ENCODE peak calls at places on chromosomes 2 and 18, in four cellular contexts. One of them, this sample, is unnamed.
A peak's percentile ranks its signal among the peaks of the same experiment; 100 is the strongest.

GRCh38 chr2:240560480-240561324 is 545 bp downstream of the DUSP28 start:
- DNase-seq in PC-3: peak; percentile 96
- DNase-seq in HCT116: peak; percentile 95
- DNase-seq in GM23248: peak; percentile 100
- DNase-seq in this sample: peak; percentile 100

GRCh38 chr2:37324786-37325624 is at the start of gene PRKD3:
- DNase-seq in PC-3: peak; percentile 69
- DNase-seq in HCT116: peak; percentile 18
- DNase-seq in GM23248: peak; percentile 70
- DNase-seq in this sample: no peak

GRCh38 chr2:47907097-47907781 is 941 bp upstream of the FBXO11 start:
- DNase-seq in PC-3: peak; percentile 15
- DNase-seq in HCT116: no peak
- DNase-seq in GM23248: peak; percentile 45
- DNase-seq in this sample: peak; percentile 20

GRCh38 chr2:111659361-111660281 is 224.4 kb downstream of the ANAPC1 start:
- DNase-seq in PC-3: peak; percentile 94
- DNase-seq in HCT116: peak; percentile 48
- DNase-seq in GM23248: peak; percentile 92
- DNase-seq in this sample: no peak

GRCh38 chr2:9247786-9248185 is 41.2 kb downstream of the ASAP2 start:
- DNase-seq in PC-3: no peak
- DNase-seq in HCT116: no peak
- DNase-seq in GM23248: no peak
- DNase-seq in this sample: no peak

GRCh38 chr18:66826211-66826610 is 222.3 kb upstream of the CDH19 start:
- DNase-seq in PC-3: no peak
- DNase-seq in HCT116: no peak
- DNase-seq in GM23248: no peak
- DNase-seq in this sample: no peak

GRCh38 chr2:101205521-101205998 is 47.1 kb upstream of the CNOT11 start:
- DNase-seq in PC-3: peak; percentile 84
- DNase-seq in HCT116: peak; percentile 91
- DNase-seq in GM23248: peak; percentile 92
- DNase-seq in this sample: peak; percentile 70

GRCh38 chr2:47089083-47089464 is 66.0 kb downstream of the STPG4 start:
- DNase-seq in PC-3: peak; percentile 76
- DNase-seq in HCT116: peak; percentile 39
- DNase-seq in GM23248: peak; percentile 64
- DNase-seq in this sample: no peak

GRCh38 chr2:171630812-171631626 is 56.2 kb upstream of the DYNC1I2 start:
- DNase-seq in PC-3: no peak
- DNase-seq in HCT116: peak; percentile 21
- DNase-seq in GM23248: no peak
- DNase-seq in this sample: peak; percentile 23

GRCh38 chr2:237140689-237141285 is 55.1 kb downstream of the COPS8 start:
- DNase-seq in PC-3: no peak
- DNase-seq in HCT116: no peak
- DNase-seq in GM23248: no peak
- DNase-seq in this sample: no peak

GRCh38 chr18:42064109-42064508 is 109.1 kb downstream of the PIK3C3 start:
- DNase-seq in PC-3: no peak
- DNase-seq in HCT116: no peak
- DNase-seq in GM23248: peak; percentile 47
- DNase-seq in this sample: no peak

GRCh38 chr2:128452536-128453530 is 134.2 kb upstream of the HS6ST1 start:
- DNase-seq in PC-3: no peak
- DNase-seq in HCT116: no peak
- DNase-seq in GM23248: no peak
- DNase-seq in this sample: peak; percentile 1

GRCh38 chr2:27152102-27152795 is 3.4 kb downstream of the TCF23 start:
- DNase-seq in PC-3: peak; percentile 18
- DNase-seq in HCT116: no peak
- DNase-seq in GM23248: no peak
- DNase-seq in this sample: no peak

GRCh38 chr2:223041527-223042109 is 10.4 kb upstream of the KCNE4 start:
- DNase-seq in PC-3: peak; percentile 86
- DNase-seq in HCT116: peak; percentile 71
- DNase-seq in GM23248: peak; percentile 99
- DNase-seq in this sample: no peak

GRCh38 chr2:202090530-202090929 is 17.5 kb downstream of the KIAA2012 start:
- DNase-seq in PC-3: no peak
- DNase-seq in HCT116: no peak
- DNase-seq in GM23248: no peak
- DNase-seq in this sample: no peak

GRCh38 chr18:8699948-8700347 is 5.4 kb upstream of the MTCL1 start:
- DNase-seq in PC-3: no peak
- DNase-seq in HCT116: no peak
- DNase-seq in GM23248: peak; percentile 71
- DNase-seq in this sample: no peak

GRCh38 chr2:79972661-79973060 is 331.9 kb downstream of the LRRTM1 start:
- DNase-seq in PC-3: no peak
- DNase-seq in HCT116: no peak
- DNase-seq in GM23248: no peak
- DNase-seq in this sample: no peak

GRCh38 chr2:82198809-82199492 is 1894.4 kb upstream of the LRRTM1 start:
- DNase-seq in PC-3: no peak
- DNase-seq in HCT116: no peak
- DNase-seq in GM23248: no peak
- DNase-seq in this sample: no peak

DNA sequence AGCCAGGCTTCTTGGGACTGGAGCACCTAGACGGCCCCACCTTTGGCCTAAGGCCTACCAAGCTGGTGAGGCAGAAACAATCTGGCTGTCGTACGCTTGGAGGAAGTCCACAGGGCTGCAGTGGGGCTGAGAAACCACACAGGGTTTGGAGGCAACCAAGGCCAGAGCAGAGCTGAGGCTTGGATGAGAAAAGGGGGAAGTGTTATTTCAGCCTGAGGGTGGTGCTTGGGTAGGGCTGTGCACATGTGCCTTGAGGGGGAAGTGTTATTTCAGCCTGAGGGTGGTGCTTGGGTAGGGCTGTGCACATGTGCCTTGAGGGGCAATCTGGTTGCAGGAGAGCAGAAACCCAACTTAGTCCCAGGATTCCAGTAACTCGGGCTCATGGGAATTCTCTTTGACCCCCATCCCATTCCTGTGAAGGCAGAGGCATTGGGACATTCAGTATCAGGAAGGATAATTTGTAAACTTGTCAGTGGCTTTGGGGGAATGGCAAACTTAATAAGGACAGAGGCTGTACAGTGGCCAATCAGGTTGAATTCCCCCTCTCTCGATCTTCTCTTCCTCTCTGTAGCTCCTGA is 973 bp upstream of the FBXO41 start:
- DNase-seq in PC-3: no peak
- DNase-seq in HCT116: no peak
- DNase-seq in GM23248: no peak
- DNase-seq in this sample: no peak
- H3K27ac ChIP-seq in PC-3: no peak overlapping the region
- H3K27ac ChIP-seq in HCT116: peak overlapping the region; percentile 91
- H3K27ac ChIP-seq in GM23248: no peak overlapping the region
- H3K27ac ChIP-seq in this sample: no peak overlapping the region

GRCh38 chr2:188292446-188293239 is 969 bp downstream of the GULP1 start:
- DNase-seq in PC-3: peak; percentile 86
- DNase-seq in HCT116: peak; percentile 81
- DNase-seq in GM23248: peak; percentile 80
- DNase-seq in this sample: peak; percentile 91
- TF ChIP-seq EZH2phosphoT487 in PC-3: no peak
- TF ChIP-seq EZH2phosphoT487 in HCT116: no peak
- TF ChIP-seq EZH2phosphoT487 in GM23248: no peak
- TF ChIP-seq EZH2phosphoT487 in this sample: no peak

GRCh38 chr18:76819411-76820136 is 2.8 kb upstream of the ZNF236 start:
- DNase-seq in PC-3: peak; percentile 32
- DNase-seq in HCT116: no peak
- DNase-seq in GM23248: no peak
- DNase-seq in this sample: no peak
- H3K9ac ChIP-seq in PC-3: peak overlapping the region; percentile 99
- H3K9ac ChIP-seq in HCT116: peak overlapping the region; percentile 97
- H3K9ac ChIP-seq in GM23248: no peak overlapping the region
- H3K9ac ChIP-seq in this sample: no peak overlapping the region

DNA sequence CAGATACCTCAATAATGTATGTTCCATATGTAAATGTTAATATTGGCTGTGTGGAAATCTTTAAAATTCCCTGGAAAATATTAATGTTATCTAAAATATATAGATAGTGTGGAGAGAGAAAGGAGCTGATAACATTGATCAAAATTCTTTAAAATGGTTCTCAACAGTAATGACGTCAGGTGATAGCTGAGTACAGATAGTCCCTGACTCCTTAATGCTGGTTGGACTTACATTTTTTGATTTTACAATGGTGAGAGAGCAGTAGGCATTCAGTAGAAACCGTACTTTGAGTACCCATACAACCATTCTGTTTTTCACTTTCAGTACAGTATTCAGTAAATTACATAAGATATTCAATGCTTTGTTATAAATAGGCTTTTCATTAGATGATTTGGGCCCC is 146.6 kb downstream of the GALNT3 start:
- DNase-seq in PC-3: no peak
- DNase-seq in HCT116: no peak
- DNase-seq in GM23248: no peak
- DNase-seq in this sample: no peak
- H3K27ac ChIP-seq in PC-3: no peak overlapping the region
- H3K27ac ChIP-seq in HCT116: no peak overlapping the region
- H3K27ac ChIP-seq in GM23248: no peak overlapping the region
- H3K27ac ChIP-seq in this sample: no peak overlapping the region

GRCh38 chr2:76870011-76870410 is 652.2 kb downstream of the LRRTM4 start:
- DNase-seq in PC-3: no peak
- DNase-seq in HCT116: no peak
- DNase-seq in GM23248: peak; percentile 7
- DNase-seq in this sample: no peak
- TF ChIP-seq EZH2phosphoT487 in PC-3: no peak
- TF ChIP-seq EZH2phosphoT487 in HCT116: no peak
- TF ChIP-seq EZH2phosphoT487 in GM23248: no peak
- TF ChIP-seq EZH2phosphoT487 in this sample: no peak

DNA sequence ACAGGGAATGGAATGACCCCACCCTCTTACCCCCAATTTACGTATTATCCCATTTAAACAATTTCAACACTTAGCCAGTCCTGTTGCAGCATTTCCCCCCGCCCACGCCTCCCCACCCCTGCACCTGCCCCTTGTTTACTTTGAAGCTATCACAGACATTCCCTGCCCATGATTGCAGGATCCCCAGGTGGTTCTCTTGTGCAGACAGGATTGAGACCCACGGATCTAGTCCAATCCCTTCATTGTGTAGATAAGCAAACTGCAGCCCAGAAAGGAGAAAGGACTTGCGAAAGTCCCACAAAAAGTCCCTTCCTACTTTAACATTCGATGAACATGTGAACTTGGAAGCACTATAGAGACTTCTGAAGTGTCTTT is 38.9 kb downstream of the TMEM17 start:
- DNase-seq in PC-3: no peak
- DNase-seq in HCT116: no peak
- DNase-seq in GM23248: no peak
- DNase-seq in this sample: no peak
- H3K9ac ChIP-seq in PC-3: no peak overlapping the region
- H3K9ac ChIP-seq in HCT116: no peak overlapping the region
- H3K9ac ChIP-seq in GM23248: peak overlapping the region; percentile 8
- H3K9ac ChIP-seq in this sample: no peak overlapping the region

DNA sequence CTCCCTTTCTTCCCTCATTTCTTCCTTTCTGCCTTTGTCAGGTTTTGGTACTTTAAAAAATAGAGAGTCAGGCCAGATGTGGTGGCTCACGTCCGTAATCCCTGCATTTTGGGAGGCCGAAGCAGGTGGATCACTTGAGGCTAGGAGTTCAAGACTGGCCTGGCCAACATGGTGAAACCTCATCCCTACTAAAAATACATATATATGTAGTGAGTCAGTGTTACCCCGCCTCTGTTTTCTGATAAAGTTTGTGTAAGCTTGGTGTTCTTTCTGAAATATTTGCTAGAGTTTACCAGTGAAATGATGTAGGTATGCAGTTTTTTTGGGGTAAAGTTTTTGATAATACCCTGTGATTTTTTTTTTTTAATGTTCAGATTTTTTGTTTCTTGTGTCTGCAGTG is 58.8 kb downstream of the DGKD start:
- DNase-seq in PC-3: peak; percentile 67
- DNase-seq in HCT116: no peak
- DNase-seq in GM23248: peak; percentile 50
- DNase-seq in this sample: no peak
- H3K27ac ChIP-seq in PC-3: peak overlapping the region; percentile 98
- H3K27ac ChIP-seq in HCT116: peak overlapping the region; percentile 82
- H3K27ac ChIP-seq in GM23248: peak overlapping the region; percentile 67
- H3K27ac ChIP-seq in this sample: no peak overlapping the region

GRCh38 chr2:188884552-188884951 is 89.6 kb upstream of the COL3A1 start:
- DNase-seq in PC-3: no peak
- DNase-seq in HCT116: no peak
- DNase-seq in GM23248: peak; percentile 65
- DNase-seq in this sample: no peak

GRCh38 chr2:188889187-188889586 is 85.0 kb upstream of the COL3A1 start:
- DNase-seq in PC-3: no peak
- DNase-seq in HCT116: no peak
- DNase-seq in GM23248: no peak
- DNase-seq in this sample: no peak

GRCh38 chr2:188881434-188881833 is 92.7 kb upstream of the COL3A1 start:
- DNase-seq in PC-3: no peak
- DNase-seq in HCT116: no peak
- DNase-seq in GM23248: no peak
- DNase-seq in this sample: no peak

GRCh38 chr2:188884051-188884450 is 90.1 kb upstream of the COL3A1 start:
- DNase-seq in PC-3: no peak
- DNase-seq in HCT116: no peak
- DNase-seq in GM23248: peak; percentile 47
- DNase-seq in this sample: no peak
- TF ChIP-seq EZH2phosphoT487 in PC-3: no peak
- TF ChIP-seq EZH2phosphoT487 in HCT116: no peak
- TF ChIP-seq EZH2phosphoT487 in GM23248: no peak
- TF ChIP-seq EZH2phosphoT487 in this sample: no peak